ENCODE peak calls at places on chromosomes 5 and 9, in nine cellular contexts. J is activated B cell treated with CpG ODN at 0.5 μM for 24 hours; N is hepatocyte; T is bronchial epithelial cell; S is H9; W is WTC11; R is GM13977; A is left lung; C is CD4-positive, alpha-beta T cell. K is an unnamed sample.

GRCh38 chr5:158406884-158407790 is 548.2 kb upstream of the CLINT1 start:
- DNase-seq in J (no peak), N (no peak), T (peak), S (no peak), W (no peak), R (no peak), A (no peak), C (no peak), K (no peak)

GRCh38 chr5:75265731-75266130 is 29.1 kb upstream of the ANKRD31 start:
- DNase-seq in J (no peak), N (peak), T (peak), S (no peak), W (no peak), R (peak), A (no peak), C (no peak), K (peak)

GRCh38 chr5:132224721-132225120 is 2.9 kb downstream of the P4HA2 start:
- DNase-seq in J (no peak), N (no peak), T (no peak), S (no peak), W (no peak), R (no peak), A (no peak), C (no peak), K (no peak)

GRCh38 chr5:160978944-160979343 is 126.9 kb upstream of the ATP10B start:
- DNase-seq in J (no peak), N (no peak), T (no peak), S (no peak), W (no peak), R (no peak), A (no peak), C (no peak), K (no peak)

GRCh38 chr5:80105698-80106439 is 70.7 kb downstream of the THBS4 start:
- DNase-seq in J (no peak), N (peak), T (no peak), S (no peak), W (no peak), R (no peak), A (no peak), C (no peak), K (no peak)

GRCh38 chr9:113622600-113623400 is 159.3 kb downstream of the RGS3 start:
- DNase-seq in J (peak), N (peak), T (peak), S (peak), W (peak), R (peak), A (no peak), C (no peak), K (peak)

GRCh38 chr9:124743686-124744348 is 27.3 kb downstream of the NR6A1 start:
- DNase-seq in J (no peak), N (peak), T (no peak), S (no peak), W (no peak), R (no peak), A (no peak), C (no peak), K (no peak)

GRCh38 chr9:120974181-120974580 is 47.6 kb upstream of the TRAF1 start:
- DNase-seq in J (no peak), N (no peak), T (no peak), S (no peak), W (no peak), R (no peak), A (no peak), C (no peak), K (no peak)

GRCh38 chr5:17361331-17361730 is 136.7 kb upstream of the TAF11L2 start:
- DNase-seq in J (no peak), N (no peak), T (no peak), S (no peak), W (no peak), R (no peak), A (no peak), C (no peak), K (no peak)

GRCh38 chr5:54215233-54215736 is 95.1 kb downstream of the ARL15 start:
- DNase-seq in J (no peak), N (no peak), T (no peak), S (no peak), W (no peak), R (no peak), A (no peak), C (no peak), K (no peak)

GRCh38 chr5:343461-344401 is 22.2 kb downstream of the AHRR start:
- DNase-seq in J (no peak), N (peak), T (peak), S (no peak), W (peak), R (peak), A (peak), C (peak), K (peak)

GRCh38 chr5:34698109-34698419 is 41.9 kb downstream of the RAI14 start:
- DNase-seq in J (no peak), N (no peak), T (no peak), S (no peak), W (no peak), R (no peak), A (no peak), C (no peak), K (no peak)

GRCh38 chr5:1343931-1344901 is 683 bp downstream of the CLPTM1L start:
- DNase-seq in J (no peak), N (peak), T (peak), S (no peak), W (peak), R (peak), A (no peak), C (no peak), K (no peak)

GRCh38 chr9:89436963-89437625 is 60.8 kb downstream of the SEMA4D start:
- DNase-seq in J (no peak), N (peak), T (peak), S (no peak), W (no peak), R (no peak), A (no peak), C (peak), K (no peak)

GRCh38 chr5:96816430-96816939 is 8.7 kb upstream of the ERAP1 start:
- DNase-seq in J (no peak), N (no peak), T (no peak), S (peak), W (peak), R (no peak), A (no peak), C (peak), K (no peak)

GRCh38 chr5:118891252-118891651 is 97.1 kb downstream of the DTWD2 start:
- DNase-seq in J (no peak), N (no peak), T (no peak), S (no peak), W (no peak), R (no peak), A (no peak), C (no peak), K (no peak)

GRCh38 chr9:129761293-129761900 is 8.6 kb upstream of the PTGES start:
- DNase-seq in J (no peak), N (no peak), T (no peak), S (no peak), W (no peak), R (no peak), A (no peak), C (no peak), K (no peak)

GRCh38 chr5:170986598-170986997 is 124.8 kb downstream of the RANBP17 start:
- DNase-seq in J (no peak), N (no peak), T (peak), S (no peak), W (no peak), R (no peak), A (no peak), C (no peak), K (no peak)

GRCh38 chr5:14706615-14707021 is 42.1 kb downstream of the OTULIN start:
- DNase-seq in J (no peak), N (no peak), T (peak), S (no peak), W (no peak), R (no peak), A (no peak), C (peak), K (no peak)

GRCh38 chr5:124980174-124980941 is 233.9 kb upstream of the ZNF608 start:
- DNase-seq in J (no peak), N (no peak), T (no peak), S (peak), W (peak), R (no peak), A (no peak), C (no peak), K (peak)

GRCh38 chr5:142106061-142106460 is 2.5 kb upstream of the NDFIP1 start:
- DNase-seq in J (no peak), N (no peak), T (no peak), S (no peak), W (no peak), R (no peak), A (no peak), C (no peak), K (no peak)

GRCh38 chr5:144820285-144820684 is 649.6 kb downstream of the KCTD16 start:
- DNase-seq in J (no peak), N (peak), T (no peak), S (no peak), W (no peak), R (no peak), A (no peak), C (no peak), K (no peak)

GRCh38 chr5:138354926-138355378 is 2.5 kb downstream of the KDM3B start:
- DNase-seq in J (no peak), N (peak), T (peak), S (peak), W (peak), R (peak), A (no peak), C (peak), K (peak)

GRCh38 chr9:19036611-19037010 is 3.6 kb upstream of the SAXO1 start:
- DNase-seq in J (no peak), N (no peak), T (no peak), S (no peak), W (no peak), R (no peak), A (no peak), C (no peak), K (no peak)

GRCh38 chr5:42876375-42876844 is 64.7 kb upstream of the SELENOP start:
- DNase-seq in J (no peak), N (peak), T (no peak), S (no peak), W (no peak), R (no peak), A (no peak), C (no peak), K (no peak)

DNA sequence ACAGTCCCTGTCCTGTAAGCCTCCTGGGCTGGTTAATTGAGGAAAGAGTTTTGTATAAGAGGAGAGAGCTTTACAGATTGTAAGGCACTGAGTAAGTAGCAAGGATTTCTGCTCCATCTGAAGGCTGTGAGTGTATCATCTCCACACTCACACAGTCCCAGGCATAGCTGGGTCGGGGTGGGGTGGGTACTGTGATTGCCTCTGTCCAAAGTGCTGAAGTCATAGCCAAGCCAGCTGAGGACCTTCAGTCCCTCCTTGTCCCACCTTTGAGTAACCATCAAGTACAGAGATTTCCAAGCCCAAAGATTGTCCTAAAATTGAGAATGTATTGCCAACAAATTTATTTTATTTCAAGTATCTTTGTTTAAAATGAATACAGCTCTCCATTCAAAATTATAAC is 5.5 kb upstream of the DNAJB5 start:
- DNase-seq in J (no peak), N (peak), T (no peak), S (peak), W (peak), R (no peak), A (no peak), C (no peak), K (no peak)
- TF ChIP-seq CTCF in J (no peak), N (no peak), T (no peak), S (no peak), W (no peak), R (no peak), A (no peak), C (no peak), K (no peak)

GRCh38 chr9:72790934-72791333 is 161.9 kb downstream of the ALDH1A1 start:
- DNase-seq in J (no peak), N (no peak), T (no peak), S (no peak), W (no peak), R (no peak), A (no peak), C (no peak), K (no peak)
- TF ChIP-seq CTCF in J (no peak), N (no peak), T (no peak), S (no peak), W (no peak), R (no peak), A (no peak), C (no peak), K (no peak)

GRCh38 chr5:10036136-10036535 is 213.6 kb downstream of the ATPSCKMT start:
- DNase-seq in J (no peak), N (no peak), T (peak), S (no peak), W (no peak), R (no peak), A (no peak), C (no peak), K (no peak)

GRCh38 chr5:10034008-10034407 is 215.7 kb downstream of the ATPSCKMT start:
- DNase-seq in J (no peak), N (peak), T (peak), S (no peak), W (no peak), R (no peak), A (no peak), C (no peak), K (no peak)

GRCh38 chr5:10031817-10032216 is 217.9 kb downstream of the ATPSCKMT start:
- DNase-seq in J (no peak), N (no peak), T (no peak), S (no peak), W (no peak), R (no peak), A (no peak), C (no peak), K (no peak)

DNA sequence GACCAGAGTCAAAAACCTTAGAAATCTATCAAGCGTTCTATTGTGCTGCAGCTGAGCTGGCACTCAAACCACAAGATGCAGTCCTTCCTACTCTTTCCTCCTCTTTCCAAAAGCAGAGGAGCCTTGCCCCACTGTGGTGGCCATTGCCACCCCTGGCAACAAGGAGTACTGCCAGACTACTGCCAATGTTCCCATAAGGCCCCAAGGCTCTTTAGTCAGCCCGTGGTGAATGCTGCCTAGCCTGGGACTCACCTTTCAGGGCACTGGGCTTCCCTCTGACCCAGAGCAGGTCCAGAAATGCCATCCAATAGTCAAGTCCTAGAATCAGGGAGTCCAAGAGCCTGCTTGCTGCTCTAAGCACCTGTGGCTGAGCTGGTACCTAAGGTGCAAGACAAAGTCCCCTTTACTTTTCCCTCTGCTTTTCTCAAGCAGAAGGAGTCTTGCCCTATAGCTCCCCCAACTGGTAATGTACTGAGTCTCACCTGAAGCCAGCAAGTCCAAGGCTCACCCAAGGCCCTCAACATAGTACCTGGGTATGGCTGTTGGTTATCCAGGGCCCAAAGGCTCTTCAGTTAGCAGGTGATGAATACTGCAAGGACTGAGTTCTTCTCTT is 219.4 kb downstream of the ATPSCKMT start:
- DNase-seq in J (no peak), N (peak), T (peak), S (peak), W (peak), R (no peak), A (no peak), C (no peak), K (no peak)
- TF ChIP-seq CTCF in J (no peak), N (peak), T (peak), S (peak), W (no peak), R (peak), A (peak), C (no peak), K (no peak)

GRCh38 chr5:36710039-36710438 is 103.6 kb downstream of the SLC1A3 start:
- DNase-seq in J (no peak), N (no peak), T (no peak), S (no peak), W (no peak), R (no peak), A (no peak), C (no peak), K (no peak)

GRCh38 chr5:36713541-36713940 is 107.1 kb downstream of the SLC1A3 start:
- DNase-seq in J (no peak), N (no peak), T (no peak), S (no peak), W (no peak), R (no peak), A (no peak), C (no peak), K (no peak)

GRCh38 chr5:36705055-36705454 is 98.6 kb downstream of the SLC1A3 start:
- DNase-seq in J (no peak), N (no peak), T (no peak), S (no peak), W (no peak), R (no peak), A (no peak), C (no peak), K (no peak)

GRCh38 chr5:36712719-36713118 is 106.3 kb downstream of the SLC1A3 start:
- DNase-seq in J (no peak), N (no peak), T (peak), S (no peak), W (no peak), R (no peak), A (no peak), C (no peak), K (no peak)

DNA sequence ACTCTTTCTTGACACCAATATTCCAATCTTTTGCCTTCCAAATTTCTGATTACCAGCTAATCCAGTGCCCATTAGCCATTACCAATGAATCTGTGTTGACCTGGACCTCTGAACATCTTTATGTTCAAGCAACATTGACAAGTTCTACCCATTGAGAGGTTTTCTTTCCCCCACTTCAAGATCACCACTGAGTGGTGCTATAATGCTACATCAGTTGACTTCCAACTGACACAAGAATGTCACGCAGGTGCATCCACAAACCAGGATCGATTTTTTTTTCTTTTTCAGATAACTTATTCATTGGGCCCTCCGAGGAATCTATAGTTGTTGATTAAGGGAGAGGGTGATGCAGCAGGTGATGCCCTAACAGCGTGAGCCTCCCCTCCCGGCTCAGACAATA is 102.6 kb downstream of the SLC1A3 start:
- DNase-seq in J (no peak), N (no peak), T (no peak), S (no peak), W (no peak), R (no peak), A (no peak), C (no peak), K (no peak)
- TF ChIP-seq CTCF in J (no peak), N (no peak), T (no peak), S (peak), W (no peak), R (peak), A (no peak), C (no peak), K (peak)

DNA sequence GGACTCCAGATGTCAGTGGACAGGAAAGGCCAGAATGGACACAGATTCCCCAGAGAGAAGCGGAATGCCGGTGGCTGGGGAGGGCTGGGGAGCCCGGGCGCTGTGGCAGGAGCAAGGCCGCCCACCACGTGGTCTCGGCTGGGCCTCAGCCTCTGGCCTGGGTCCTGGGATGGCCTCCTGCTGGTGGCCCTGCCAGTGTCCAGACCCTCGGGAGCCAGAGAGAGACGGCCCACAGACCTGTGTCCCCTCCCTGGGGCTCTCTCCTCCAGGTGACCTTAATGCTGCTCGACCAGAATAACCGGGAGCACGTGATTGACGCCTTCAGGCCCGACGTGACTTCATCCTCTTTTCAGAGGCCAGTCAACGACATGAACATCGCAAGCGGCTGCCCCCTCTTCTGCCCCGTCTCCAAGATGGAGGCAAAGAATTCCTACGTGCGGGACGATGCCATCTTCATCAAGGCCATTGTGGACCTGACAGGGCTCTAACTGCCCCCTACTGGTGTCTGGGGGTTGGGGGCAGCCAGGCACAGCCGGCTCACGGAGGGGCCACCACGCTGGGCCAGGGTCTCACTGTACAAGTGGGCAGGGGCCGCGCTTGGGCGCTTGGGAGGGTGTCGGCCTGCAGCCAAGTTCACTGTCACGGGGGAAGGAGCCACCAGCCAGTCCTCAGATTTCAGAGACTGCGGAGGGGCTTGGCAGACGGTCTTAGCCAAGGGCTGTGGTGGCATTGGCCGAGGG is 19.0 kb downstream of the FBXW5 start:
- DNase-seq in J (no peak), N (peak), T (no peak), S (peak), W (no peak), R (no peak), A (no peak), C (no peak), K (no peak)
- TF ChIP-seq CTCF in J (no peak), N (no peak), T (peak), S (no peak), W (no peak), R (no peak), A (no peak), C (peak), K (peak)

GRCh38 chr5:64766105-64766504 is 2.4 kb downstream of the SREK1IP1 start:
- DNase-seq in J (no peak), N (peak), T (peak), S (no peak), W (no peak), R (no peak), A (no peak), C (no peak), K (no peak)

GRCh38 chr5:64766934-64767333 is 1.6 kb downstream of the SREK1IP1 start:
- DNase-seq in J (no peak), N (no peak), T (no peak), S (no peak), W (no peak), R (no peak), A (no peak), C (no peak), K (no peak)

GRCh38 chr5:64769856-64770255 is 1.1 kb downstream of the CWC27 start:
- DNase-seq in J (no peak), N (no peak), T (no peak), S (no peak), W (no peak), R (no peak), A (no peak), C (no peak), K (no peak)

GRCh38 chr5:64767959-64768357 is 533 bp downstream of the SREK1IP1 start:
- DNase-seq in J (peak), N (peak), T (peak), S (peak), W (peak), R (no peak), A (no peak), C (no peak), K (no peak)

GRCh38 chr5:64768358-64769312 is at the start of the genes CWC27 and SREK1IP1:
- DNase-seq in J (peak), N (peak), T (peak), S (peak), W (peak), R (peak), A (peak), C (peak), K (peak)
- TF ChIP-seq CTCF in J (no peak), N (no peak), T (peak), S (peak), W (no peak), R (no peak), A (no peak), C (no peak), K (no peak)

GRCh38 chr5:38724301-38725030 is 121.3 kb upstream of the OSMR start:
- DNase-seq in J (no peak), N (no peak), T (peak), S (no peak), W (no peak), R (no peak), A (no peak), C (no peak), K (no peak)
- TF ChIP-seq CTCF in J (no peak), N (no peak), T (no peak), S (no peak), W (no peak), R (no peak), A (no peak), C (no peak), K (no peak)

GRCh38 chr9:82597225-82598158 is 465.4 kb downstream of the RASEF start:
- DNase-seq in J (no peak), N (peak), T (no peak), S (no peak), W (no peak), R (no peak), A (no peak), C (no peak), K (no peak)
- TF ChIP-seq CTCF in J (no peak), N (no peak), T (no peak), S (no peak), W (no peak), R (no peak), A (no peak), C (no peak), K (no peak)